ENCODE peak calls at places on chromosomes 13 and 19, in eight cellular contexts. I, H, D, O, E, F, B and X are unnamed samples.

GRCh38 chr13:25977216-25977615 is 74.6 kb downstream of the SHISA2 start:
- DNase-seq in F (no peak), I (no peak), E (peak), H (no peak), O (no peak), D (no peak), B (no peak), X (no peak)

GRCh38 chr13:21576424-21576823 is 27.5 kb downstream of the MICU2 start:
- DNase-seq in E (no peak), D (no peak), O (no peak), F (no peak), B (no peak), H (no peak), I (no peak), X (no peak)

GRCh38 chr19:7748171-7748570 is 837 bp upstream of the CD209 start:
- DNase-seq in B (no peak), H (no peak), O (no peak), F (no peak), D (no peak), I (no peak), E (no peak), X (no peak)

GRCh38 chr19:57903298-57904174 is 12.9 kb downstream of the ZNF417 start:
- DNase-seq in F (no peak), H (peak), E (peak), I (no peak), O (no peak), D (peak), B (no peak), X (peak)

GRCh38 chr19:58586131-58586765 is 13.1 kb upstream of the MZF1 start:
- DNase-seq in B (no peak), O (no peak), I (no peak), E (no peak), D (no peak), H (no peak), F (no peak), X (no peak)

GRCh38 chr19:18830488-18830887 is 1.3 kb upstream of the UPF1 start:
- DNase-seq in E (no peak), I (no peak), O (no peak), H (no peak), D (no peak), F (no peak), B (no peak), X (no peak)

GRCh38 chr13:43529796-43530195 is 257.0 kb downstream of the ENOX1 start:
- DNase-seq in O (no peak), E (no peak), B (no peak), F (no peak), I (no peak), H (no peak), D (no peak), X (no peak)

GRCh38 chr13:19169991-19170390 is 11.6 kb downstream of the TUBA3C start:
- DNase-seq in O (no peak), E (no peak), B (no peak), F (no peak), I (no peak), D (no peak), H (no peak), X (no peak)

GRCh38 chr19:43934055-43934984 is 762 bp downstream of the ZNF45 start:
- DNase-seq in B (no peak), D (no peak), O (no peak), I (no peak), H (peak), F (no peak), E (peak), X (no peak)

GRCh38 chr13:34085199-34085598 is 267.2 kb downstream of the RFC3 start:
- DNase-seq in O (no peak), D (no peak), E (no peak), F (no peak), H (no peak), B (no peak), I (no peak), X (no peak)

GRCh38 chr19:34555447-34555846 is 73.9 kb downstream of the WTIP start:
- DNase-seq in I (no peak), E (peak), O (no peak), D (no peak), B (no peak), H (no peak), F (no peak), X (no peak)

DNA sequence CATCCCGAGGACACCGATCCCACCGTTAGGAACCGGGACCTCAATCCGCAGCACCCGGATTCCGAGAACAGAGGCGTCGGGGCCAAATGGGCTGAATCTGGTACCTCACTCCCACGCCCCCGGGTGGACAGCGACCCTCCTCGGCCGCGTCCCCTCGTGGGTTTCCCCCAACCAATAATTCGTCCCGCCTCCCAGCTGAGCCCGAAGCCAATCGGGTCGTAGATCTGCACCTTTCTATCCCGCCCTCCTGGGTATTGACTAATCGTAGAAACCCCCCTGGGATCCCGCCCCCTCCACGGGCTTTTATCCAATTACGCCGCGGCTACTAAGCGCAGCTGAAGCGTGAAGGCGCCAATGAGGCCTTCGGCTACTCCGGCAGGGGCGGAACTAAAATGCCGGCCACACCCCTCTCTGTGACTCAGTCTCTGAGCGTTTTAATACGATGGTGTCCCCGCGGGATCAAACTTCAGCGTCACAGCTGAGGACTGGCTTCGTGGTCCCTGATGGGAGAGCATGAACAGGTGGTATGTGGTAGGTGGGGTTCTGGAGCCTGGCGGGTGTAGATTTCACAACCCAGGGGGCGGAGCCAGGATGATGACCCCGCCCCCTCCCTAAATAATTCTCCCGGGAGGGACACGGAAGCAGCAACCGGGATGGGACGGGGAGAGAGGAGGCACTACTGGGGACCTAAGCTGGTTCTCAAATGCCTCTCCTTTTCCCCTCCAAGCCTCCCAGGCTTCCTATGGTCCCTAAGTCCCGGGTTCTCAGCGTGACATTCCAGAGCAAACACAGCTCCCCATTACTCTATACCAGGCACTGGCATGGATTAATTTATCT is at the start of the genes CCDC159 and TMEM205:
- DNase-seq in D (peak), F (peak), B (peak), H (peak), O (peak), I (peak), E (peak), X (peak)
- TF ChIP-seq CTCF in D (no peak), F (no peak), B (peak), H (peak), O (no peak), I (no peak), E (peak), X (peak)

DNA sequence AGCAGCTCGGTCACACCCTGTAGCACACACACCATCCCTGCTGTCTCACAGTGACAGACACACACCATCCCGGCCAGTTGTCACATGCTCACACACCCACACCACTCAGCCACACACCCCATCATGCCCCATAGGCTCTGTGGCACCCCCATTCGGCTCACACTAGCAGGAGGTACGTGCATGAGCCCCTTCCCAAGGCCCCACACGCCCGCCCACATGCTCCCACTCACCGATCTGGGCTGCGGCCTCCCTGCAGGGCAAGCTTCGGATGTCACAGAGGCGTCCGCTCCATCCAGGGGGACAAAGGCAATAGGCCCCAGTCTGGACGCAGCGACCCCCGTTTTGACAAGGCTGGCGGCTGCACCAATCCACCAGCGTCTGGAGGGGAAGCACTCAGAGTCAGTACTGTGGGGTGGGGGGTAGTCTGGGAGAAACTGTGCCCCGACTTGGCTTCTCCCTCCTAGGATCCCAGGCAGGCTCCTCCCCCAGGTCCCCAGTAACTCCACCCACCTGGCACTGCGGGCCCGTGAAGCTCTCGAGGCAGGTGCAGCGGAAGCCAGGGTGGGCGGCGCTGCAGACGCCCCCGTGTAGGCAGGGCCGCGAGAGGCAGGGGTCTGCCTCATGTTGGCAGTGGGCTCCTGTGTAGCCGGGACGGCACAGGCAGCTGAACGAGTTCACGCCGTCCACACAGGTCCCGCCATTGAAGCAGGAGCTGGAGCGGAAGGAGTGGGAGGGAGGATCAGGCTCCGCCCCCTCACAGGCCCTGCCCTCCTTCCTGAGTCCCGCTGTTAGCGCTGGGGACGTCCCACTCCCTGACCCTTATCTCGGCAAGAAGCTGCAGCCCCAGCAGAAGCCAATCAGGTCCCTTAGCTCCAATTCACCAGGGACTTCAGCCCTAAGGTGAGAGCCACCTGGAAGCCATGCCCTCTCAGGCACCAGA is 20.1 kb downstream of the NOTCH3 start:
- DNase-seq in I (no peak), H (no peak), F (peak), B (no peak), D (peak), O (no peak), E (peak), X (no peak)
- H3K4me3 ChIP-seq in I (no peak), H (no peak), F (peak), B (no peak), D (peak), O (no peak), E (no peak), X (no peak)

GRCh38 chr13:49517461-49517860 is 21.7 kb downstream of the PHF11 start:
- DNase-seq in E (peak), B (no peak), F (no peak), I (no peak), H (no peak), D (no peak), O (no peak), X (no peak)
- TF ChIP-seq CTCF in E (peak), B (no peak), F (peak), I (no peak), H (peak), D (peak), O (peak), X (peak)

GRCh38 chr13:106526748-106527488 is 8.5 kb downstream of the EFNB2 start:
- DNase-seq in H (no peak), E (peak), I (no peak), O (no peak), F (no peak), B (no peak), D (no peak), X (no peak)

GRCh38 chr13:106527806-106528205 is 7.7 kb downstream of the EFNB2 start:
- DNase-seq in B (no peak), I (no peak), F (no peak), H (no peak), O (no peak), E (no peak), D (no peak), X (no peak)

GRCh38 chr13:106529415-106530208 is 5.8 kb downstream of the EFNB2 start:
- DNase-seq in I (no peak), H (peak), F (no peak), D (no peak), E (no peak), B (no peak), O (no peak), X (no peak)

GRCh38 chr13:106530209-106530906 is 5.1 kb downstream of the EFNB2 start:
- DNase-seq in O (no peak), I (no peak), D (no peak), H (no peak), E (peak), B (no peak), F (no peak), X (no peak)

DNA sequence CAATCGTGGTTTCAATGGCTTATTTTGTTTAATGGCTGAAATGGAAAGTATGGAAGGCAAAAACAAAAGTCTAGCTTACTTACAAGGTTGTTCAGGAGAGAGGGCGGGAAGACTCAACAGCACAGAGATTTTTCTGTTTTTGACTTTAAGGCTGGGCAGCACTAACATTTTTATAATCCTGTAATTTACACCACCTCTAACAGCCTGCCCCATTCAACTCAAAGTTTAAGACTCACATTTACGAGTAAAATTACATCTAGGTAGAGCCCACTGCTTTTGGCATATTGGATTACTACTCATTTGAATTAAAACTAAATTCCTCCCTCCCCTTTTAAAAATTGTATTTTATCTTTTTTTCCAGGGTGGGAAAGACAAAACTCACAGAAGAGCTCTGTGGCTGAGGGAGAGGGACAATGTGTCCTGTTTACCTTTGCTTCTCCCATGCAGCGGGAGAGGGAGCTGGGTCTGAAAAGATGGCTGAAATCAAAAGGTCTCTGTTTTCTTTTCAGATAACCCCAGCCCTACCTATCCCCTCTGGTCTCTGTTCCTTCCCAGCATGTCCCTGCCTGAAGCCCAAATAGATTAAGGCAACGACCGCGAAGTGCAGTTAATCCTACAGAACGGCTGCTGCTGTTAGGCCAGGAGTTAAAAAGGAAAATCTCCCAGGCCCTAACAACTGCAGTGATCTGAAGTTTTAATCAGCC is 6.6 kb downstream of the EFNB2 start:
- DNase-seq in D (no peak), F (no peak), B (no peak), I (no peak), O (no peak), H (no peak), E (no peak), X (no peak)
- H3K4me3 ChIP-seq in D (no peak), F (peak), B (no peak), I (no peak), O (no peak), H (no peak), E (no peak), X (no peak)

GRCh38 chr19:49913720-49914119 is 15.3 kb upstream of the ATF5 start:
- DNase-seq in I (no peak), F (no peak), O (no peak), E (no peak), B (no peak), D (no peak), H (no peak), X (no peak)

GRCh38 chr19:49911381-49912145 is 14.9 kb upstream of the IL4I1 start:
- DNase-seq in E (no peak), I (no peak), F (no peak), H (no peak), O (no peak), D (no peak), B (no peak), X (no peak)

GRCh38 chr19:49910179-49910578 is 13.5 kb upstream of the IL4I1 start:
- DNase-seq in F (no peak), D (no peak), H (no peak), B (no peak), O (no peak), E (no peak), I (no peak), X (no peak)

GRCh38 chr19:49915271-49915670 is 13.7 kb upstream of the ATF5 start:
- DNase-seq in D (no peak), I (no peak), F (no peak), B (no peak), H (no peak), O (no peak), E (no peak), X (no peak)

DNA sequence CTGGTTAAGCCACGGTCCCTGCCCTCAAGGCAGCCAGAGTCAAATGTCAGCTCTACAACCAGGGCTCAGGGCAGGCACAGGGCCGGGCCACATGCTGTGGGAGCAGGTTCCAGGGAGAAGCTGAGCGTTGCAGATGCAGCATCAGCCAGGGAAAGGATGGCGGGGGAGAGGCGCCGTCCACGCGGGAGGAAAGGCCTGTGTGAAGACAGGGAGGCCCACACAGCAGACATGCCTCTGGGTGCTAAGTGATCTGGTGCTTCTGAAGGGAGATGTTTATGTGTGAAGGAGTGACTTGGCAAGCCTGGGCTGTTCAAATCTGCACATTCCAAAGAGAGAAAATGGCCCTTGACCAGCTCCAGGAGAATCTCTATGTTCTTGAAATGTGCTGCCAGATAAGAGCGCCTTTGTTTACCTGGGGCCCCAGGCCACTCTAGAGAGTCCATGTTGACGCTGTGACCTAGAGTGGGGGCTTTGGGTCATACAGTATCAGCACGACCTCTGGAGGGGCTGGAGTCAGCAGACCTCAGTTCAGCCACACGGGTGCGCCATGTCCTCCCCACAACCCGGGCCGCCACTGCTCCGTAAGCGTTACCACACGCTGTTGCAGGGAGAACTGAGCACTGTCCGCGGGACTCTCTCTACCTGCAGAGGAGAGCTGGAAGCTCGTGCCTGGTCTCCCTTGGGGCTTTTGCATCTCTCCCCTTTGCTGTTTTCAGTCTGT is 15.9 kb upstream of the ATF5 start:
- DNase-seq in O (no peak), B (no peak), E (peak), I (no peak), H (no peak), F (peak), D (no peak), X (no peak)
- TF ChIP-seq CTCF in O (no peak), B (peak), E (peak), I (no peak), H (no peak), F (no peak), D (no peak), X (no peak)

GRCh38 chr19:5304486-5304885 is 36.1 kb downstream of the PTPRS start:
- DNase-seq in H (no peak), I (no peak), O (no peak), E (no peak), D (no peak), F (no peak), B (no peak), X (no peak)

GRCh38 chr19:5302396-5302795 is 38.2 kb downstream of the PTPRS start:
- DNase-seq in I (no peak), F (no peak), O (no peak), B (no peak), D (no peak), H (no peak), E (no peak), X (no peak)

GRCh38 chr19:5306531-5306930 is 34.1 kb downstream of the PTPRS start:
- DNase-seq in F (no peak), H (no peak), B (no peak), D (no peak), O (no peak), E (no peak), I (no peak), X (no peak)

GRCh38 chr19:5305163-5305562 is 35.4 kb downstream of the PTPRS start:
- DNase-seq in E (no peak), B (no peak), I (no peak), O (no peak), F (no peak), H (no peak), D (no peak), X (no peak)

GRCh38 chr19:5303208-5303607 is 37.4 kb downstream of the PTPRS start:
- DNase-seq in D (no peak), H (no peak), O (no peak), I (no peak), E (no peak), F (no peak), B (no peak), X (no peak)
- H3K4me3 ChIP-seq in D (no peak), H (no peak), O (no peak), I (no peak), E (no peak), F (no peak), B (no peak), X (no peak)